ENCODE peak calls at places on chromosomes 4 and X, in eight cellular contexts. N, H, I, C, L, U, R and F are unnamed samples.

GRCh38 chrX:153924149-153924861 is 1.8 kb downstream of the ARHGAP4 start:
- DNase-seq in N (peak), H (peak), I (no peak), C (peak), L (no peak), U (no peak), R (peak), F (peak)

GRCh38 chr4:337932-338758 is 531 bp downstream of the ZNF141 start:
- DNase-seq in N (peak), H (peak), I (no peak), C (peak), L (peak), U (no peak), R (peak), F (peak)

GRCh38 chr4:1215347-1216075 is 33.4 kb downstream of the CTBP1 start:
- DNase-seq in N (peak), H (no peak), I (no peak), C (peak), L (no peak), U (peak), R (no peak), F (no peak)

GRCh38 chr4:186651181-186651603 is 72.5 kb downstream of the FAT1 start:
- DNase-seq in N (no peak), H (no peak), I (no peak), C (no peak), L (no peak), U (no peak), R (no peak), F (no peak)

GRCh38 chr4:52665592-52665991 is 6.5 kb upstream of the USP46 start:
- DNase-seq in N (no peak), H (no peak), I (peak), C (no peak), L (no peak), U (no peak), R (peak), F (no peak)

GRCh38 chr4:11263208-11263607 is 165.5 kb downstream of the HS3ST1 start:
- DNase-seq in N (no peak), H (no peak), I (no peak), C (no peak), L (no peak), U (no peak), R (no peak), F (no peak)

GRCh38 chr4:109011241-109012031 is 248.6 kb upstream of the ETNPPL start:
- DNase-seq in N (no peak), H (no peak), I (no peak), C (no peak), L (no peak), U (no peak), R (no peak), F (no peak)

GRCh38 chr4:122759639-122760310 is 27.3 kb downstream of the BBS12 start:
- DNase-seq in N (no peak), H (no peak), I (no peak), C (no peak), L (no peak), U (no peak), R (no peak), F (peak)

GRCh38 chr4:83065268-83065667 is 30.3 kb downstream of the COPS4 start:
- DNase-seq in N (no peak), H (no peak), I (no peak), C (no peak), L (no peak), U (no peak), R (no peak), F (no peak)

GRCh38 chr4:124044867-124045266 is 648.3 kb downstream of the SPRY1 start:
- DNase-seq in N (no peak), H (no peak), I (no peak), C (no peak), L (no peak), U (no peak), R (no peak), F (no peak)

GRCh38 chrX:42149786-42150185 is 226.4 kb upstream of the CASK start:
- DNase-seq in N (no peak), H (no peak), I (no peak), C (no peak), L (no peak), U (no peak), R (no peak), F (no peak)

GRCh38 chr4:119872344-119873031 is 194.2 kb downstream of the MAD2L1 start:
- DNase-seq in N (no peak), H (no peak), I (no peak), C (no peak), L (no peak), U (no peak), R (no peak), F (no peak)

GRCh38 chrX:69257504-69258127 is 92.4 kb upstream of the PJA1 start:
- DNase-seq in N (no peak), H (no peak), I (no peak), C (no peak), L (peak), U (no peak), R (no peak), F (no peak)

GRCh38 chr4:16582526-16582925 is 315.9 kb downstream of the LDB2 start:
- DNase-seq in N (peak), H (no peak), I (no peak), C (no peak), L (no peak), U (no peak), R (no peak), F (no peak)

GRCh38 chr4:107863850-107864371 is 39.2 kb downstream of the SGMS2 start:
- DNase-seq in N (no peak), H (peak), I (peak), C (no peak), L (no peak), U (no peak), R (peak), F (peak)

GRCh38 chr4:83276299-83277040 is 8.1 kb downstream of the COQ2 start:
- DNase-seq in N (no peak), H (no peak), I (no peak), C (no peak), L (no peak), U (no peak), R (no peak), F (peak)

GRCh38 chr4:163694385-163694784 is 199.9 kb downstream of the TMA16 start:
- DNase-seq in N (no peak), H (no peak), I (no peak), C (no peak), L (no peak), U (no peak), R (no peak), F (peak)

GRCh38 chr4:32455231-32455630 is 1735.1 kb downstream of the PCDH7 start:
- DNase-seq in N (no peak), H (no peak), I (no peak), C (no peak), L (no peak), U (no peak), R (no peak), F (no peak)

GRCh38 chrX:39377773-39378172 is 576.5 kb downstream of the MID1IP1 start:
- DNase-seq in N (no peak), H (no peak), I (no peak), C (no peak), L (no peak), U (no peak), R (no peak), F (no peak)

DNA sequence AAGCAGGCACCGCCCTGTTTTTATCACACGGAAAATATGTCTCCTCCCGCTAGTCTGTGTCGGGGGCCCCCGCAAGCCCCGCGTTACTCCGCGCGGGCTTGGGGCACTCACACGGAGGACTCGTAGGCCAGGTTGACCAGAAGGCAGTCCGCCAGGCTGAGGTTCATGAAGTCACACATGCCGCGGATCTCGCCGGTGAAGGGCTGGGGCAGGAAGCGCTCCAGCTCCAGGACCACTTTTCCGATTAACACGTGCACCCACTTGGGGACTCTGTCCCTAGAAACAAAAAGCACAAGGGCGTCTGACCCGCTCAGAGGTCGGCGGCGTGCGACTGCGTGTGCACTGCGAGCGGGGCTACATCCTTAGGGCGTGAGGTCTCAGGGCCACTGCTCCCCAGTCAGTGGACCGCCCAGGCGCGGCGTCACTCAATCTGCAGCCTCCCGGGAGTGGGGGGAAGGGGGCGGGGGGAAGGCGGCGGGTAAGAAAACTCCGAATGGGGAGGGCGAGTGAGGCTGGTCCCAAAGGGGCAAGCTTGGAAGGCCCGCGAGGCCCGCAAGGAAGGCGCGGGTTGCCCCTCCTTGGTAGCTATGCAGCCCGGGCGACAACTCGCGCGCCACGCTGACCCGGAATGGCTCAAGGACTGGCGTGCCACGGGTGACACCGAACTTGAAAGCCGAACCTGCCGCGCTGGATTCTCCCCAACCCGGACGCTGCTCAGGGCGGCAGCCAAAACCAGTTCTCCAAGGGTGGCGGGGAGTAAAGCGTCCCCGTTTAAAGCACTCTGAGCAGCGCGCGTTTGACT is 722 bp downstream of the NAAA start:
- DNase-seq in N (peak), H (peak), I (peak), C (peak), L (peak), U (peak), R (peak), F (peak)
- TF ChIP-seq POLR2A in N (no peak), H (no peak), I (no peak), C (no peak), L (no peak), U (peak), R (peak), F (no peak)

GRCh38 chr4:147682755-147683154 is 1.2 kb downstream of the PRMT9 start:
- DNase-seq in N (no peak), H (no peak), I (no peak), C (no peak), L (no peak), U (no peak), R (no peak), F (peak)

GRCh38 chr4:147683172-147683571 is 791 bp downstream of the PRMT9 start:
- DNase-seq in N (peak), H (no peak), I (no peak), C (peak), L (no peak), U (no peak), R (no peak), F (peak)

GRCh38 chr4:147678796-147679549 is 5.0 kb downstream of the PRMT9 start:
- DNase-seq in N (no peak), H (no peak), I (peak), C (no peak), L (no peak), U (no peak), R (peak), F (peak)

GRCh38 chr4:147689062-147689461 is 5.1 kb upstream of the PRMT9 start:
- DNase-seq in N (no peak), H (no peak), I (no peak), C (no peak), L (no peak), U (no peak), R (no peak), F (no peak)

GRCh38 chr4:147683717-147684700 is at the start of gene PRMT9:
- DNase-seq in N (peak), H (peak), I (peak), C (peak), L (peak), U (peak), R (peak), F (peak)
- TF ChIP-seq POLR2A in N (peak), H (peak), I (peak), C (peak), L (peak), U (peak), R (peak), F (peak)

GRCh38 chr4:126916626-126917140 is 716.1 kb upstream of the INTU start:
- DNase-seq in N (peak), H (no peak), I (no peak), C (no peak), L (no peak), U (no peak), R (no peak), F (peak)

DNA sequence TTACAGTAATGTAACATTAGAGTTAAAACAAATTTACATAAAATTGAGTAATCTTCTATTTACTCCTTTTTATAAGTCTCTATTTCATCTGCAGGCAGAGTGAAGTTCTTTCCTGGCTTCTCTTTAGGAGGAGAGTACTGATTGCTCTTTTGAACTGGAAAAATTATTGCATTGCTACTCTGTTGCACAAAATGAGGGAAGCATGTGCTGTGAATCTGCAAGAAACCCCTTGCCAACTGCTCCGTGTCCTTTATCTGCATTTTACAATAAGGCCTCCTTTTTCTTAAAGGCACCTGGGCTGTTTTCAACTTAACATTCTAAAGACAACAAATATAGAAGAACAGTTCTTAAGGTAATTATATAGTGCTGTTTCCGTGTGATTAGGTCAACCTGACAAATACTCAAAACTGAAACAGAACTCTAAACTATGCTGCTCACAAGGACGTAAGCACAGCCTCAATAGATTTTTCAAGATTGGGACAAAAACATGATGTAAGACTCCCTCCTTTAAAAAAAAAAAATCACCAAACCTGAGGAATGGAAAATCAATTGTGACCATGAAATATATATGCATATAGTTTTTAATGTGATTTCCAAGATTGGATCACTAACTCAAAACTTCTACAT is 716.6 kb upstream of the INTU start:
- DNase-seq in N (peak), H (no peak), I (no peak), C (no peak), L (no peak), U (no peak), R (no peak), F (no peak)
- TF ChIP-seq POLR2A in N (no peak), H (no peak), I (no peak), C (no peak), L (no peak), U (no peak), R (no peak), F (no peak)

GRCh38 chrX:110038900-110039299 is 36.0 kb downstream of the TMEM164 start:
- DNase-seq in N (no peak), H (no peak), I (no peak), C (no peak), L (no peak), U (no peak), R (no peak), F (no peak)
- TF ChIP-seq POLR2A in N (no peak), H (no peak), I (no peak), C (no peak), L (no peak), U (no peak), R (no peak), F (no peak)

DNA sequence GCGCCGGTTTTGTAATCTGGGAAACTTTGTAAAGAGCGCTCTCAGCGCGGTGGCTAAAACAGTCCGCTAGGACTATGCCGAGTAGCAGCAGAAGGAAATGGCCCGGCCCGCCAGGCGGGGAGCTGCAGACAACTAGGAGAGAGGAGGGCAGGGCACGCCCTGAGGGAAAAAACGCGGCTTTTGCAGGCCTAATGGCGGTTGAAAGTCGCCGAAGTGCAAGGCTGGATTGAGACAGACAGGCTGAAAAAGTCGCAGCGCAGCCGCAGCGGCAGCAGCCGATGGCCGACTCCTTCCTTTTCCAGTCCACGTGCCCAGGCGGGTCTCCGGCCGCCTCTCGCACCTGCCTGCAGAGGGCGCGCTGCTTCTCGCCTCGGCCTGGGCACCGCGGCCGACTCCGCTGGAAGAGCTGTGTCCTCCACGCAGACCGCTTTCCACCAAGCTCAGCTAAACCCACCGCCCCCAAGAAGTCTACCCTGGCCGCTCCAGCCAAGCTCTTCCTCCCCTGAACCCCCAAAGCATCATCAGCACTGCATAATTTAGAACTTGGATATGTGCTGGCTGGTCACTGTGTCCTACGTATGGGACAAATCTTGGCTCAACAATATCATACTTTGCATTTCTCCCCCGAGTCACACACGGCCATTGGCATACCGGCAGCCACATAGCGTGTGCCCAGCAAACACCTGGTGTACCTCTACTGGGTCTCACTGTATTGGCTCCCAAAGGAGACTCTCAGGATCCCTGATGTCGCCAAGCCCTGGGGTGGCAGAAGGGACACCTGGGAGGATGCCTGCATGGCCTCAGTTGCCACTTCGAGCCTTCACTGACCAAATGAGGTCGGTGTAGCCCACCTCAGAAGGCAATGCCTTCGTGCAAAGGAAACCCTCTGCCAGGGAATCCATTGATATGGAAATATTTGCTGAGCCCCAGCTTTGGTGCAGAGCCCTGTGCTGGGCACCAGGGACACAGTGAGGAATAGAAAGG is 14.5 kb downstream of the SLC25A5 start:
- DNase-seq in N (peak), H (peak), I (no peak), C (peak), L (peak), U (peak), R (peak), F (peak)
- TF ChIP-seq POLR2A in N (no peak), H (peak), I (no peak), C (no peak), L (no peak), U (no peak), R (peak), F (no peak)

DNA sequence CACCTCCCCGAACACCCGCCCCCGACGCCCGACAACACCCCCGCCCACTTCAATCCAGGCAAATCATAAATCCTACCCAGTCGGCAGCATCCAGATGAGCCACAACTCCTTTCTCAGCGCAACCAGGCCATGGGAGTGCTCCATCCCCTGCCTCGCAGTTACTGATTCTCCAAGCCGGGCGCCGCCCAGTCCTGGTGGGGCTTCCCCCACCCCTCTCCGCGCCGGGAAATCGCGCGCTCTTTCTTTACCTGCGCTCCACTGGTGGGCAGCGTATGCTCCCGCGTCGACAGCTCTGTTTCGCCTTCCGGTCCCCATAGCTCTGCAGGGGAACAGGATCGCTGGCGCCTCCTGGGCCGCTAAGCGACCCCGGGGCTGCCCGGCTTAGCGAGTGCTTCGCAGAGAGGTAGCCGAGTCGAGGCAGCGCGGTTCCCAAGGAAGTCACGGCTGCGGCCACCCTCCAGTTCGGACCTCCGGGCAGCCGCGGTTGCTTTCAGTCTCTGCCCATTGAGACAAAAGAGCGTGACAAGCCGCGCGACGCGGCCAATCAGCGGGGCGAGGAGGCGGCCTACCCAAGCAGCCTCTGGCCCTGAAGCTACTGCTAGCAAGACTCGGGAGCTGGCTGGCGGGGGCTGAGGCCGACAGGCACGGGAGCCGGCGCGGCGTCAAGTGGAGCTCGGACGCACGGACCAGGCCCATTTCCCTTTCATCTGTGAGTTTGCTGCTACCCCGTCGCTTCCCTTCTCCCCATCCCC is 43.7 kb upstream of the TMSB15B start:
- DNase-seq in N (peak), H (peak), I (no peak), C (peak), L (peak), U (peak), R (peak), F (peak)
- TF ChIP-seq POLR2A in N (no peak), H (no peak), I (no peak), C (peak), L (no peak), U (peak), R (peak), F (no peak)